ENCODE peak calls at places on chromosomes 5 and 9, in nine cellular contexts. M, S, R, W, I, O, C, D and U are unnamed samples.

GRCh38 chr9:98132806-98133631 is 14.0 kb upstream of the TRIM14 start:
- DNase-seq in O (no peak), S (no peak), I (no peak), R (peak; percentile 38), M (no peak), D (no peak), W (no peak), C (peak; percentile 11), U (peak; percentile 3)

GRCh38 chr5:163252951-163253350 is 184.4 kb upstream of the CCNG1 start:
- DNase-seq in C (no peak), I (no peak), M (no peak), O (peak; percentile 9), S (no peak), W (no peak), D (no peak), R (no peak), U (no peak)

GRCh38 chr9:13382595-13382994 is 103.1 kb upstream of the MPDZ start:
- DNase-seq in R (no peak), S (no peak), C (no peak), I (no peak), M (no peak), W (no peak), D (no peak), O (no peak), U (no peak)

GRCh38 chr9:89024727-89025126 is 33.5 kb downstream of the S1PR3 start:
- DNase-seq in S (no peak), R (no peak), W (no peak), I (no peak), M (no peak), C (no peak), D (no peak), O (no peak), U (no peak)

GRCh38 chr5:68134033-68134668 is 81.4 kb upstream of the PIK3R1 start:
- DNase-seq in W (no peak), R (no peak), I (no peak), M (peak; percentile 34), S (no peak), C (no peak), O (no peak), D (no peak), U (no peak)

GRCh38 chr5:149667084-149667826 is 62.9 kb upstream of the PPARGC1B start:
- DNase-seq in S (no peak), R (peak; percentile 60), D (peak; percentile 21), C (peak; percentile 32), I (peak; percentile 67), O (peak; percentile 20), M (peak; percentile 40), W (peak; percentile 35), U (peak; percentile 32)

GRCh38 chr9:87271696-87272477 is 225.8 kb upstream of the DAPK1 start:
- DNase-seq in I (no peak), D (no peak), R (no peak), W (peak; percentile 22), O (no peak), M (no peak), C (no peak), S (no peak), U (no peak)

GRCh38 chr5:12399868-12400267 is 495.6 kb upstream of the CTNND2 start:
- DNase-seq in M (no peak), S (no peak), W (no peak), I (no peak), O (no peak), D (no peak), C (no peak), R (no peak), U (no peak)

GRCh38 chr5:82182662-82183061 is 95.5 kb downstream of the RPS23 start:
- DNase-seq in S (no peak), C (no peak), I (no peak), M (no peak), R (no peak), D (no peak), O (no peak), W (no peak), U (no peak)

GRCh38 chr9:109652971-109653370 is 127.0 kb upstream of the PALM2AKAP2 start:
- DNase-seq in D (no peak), M (peak; percentile 67), I (peak; percentile 34), W (peak; percentile 24), C (no peak), S (no peak), O (peak; percentile 60), R (no peak), U (peak; percentile 42)

GRCh38 chr5:68285857-68286611 is 70.5 kb downstream of the PIK3R1 start:
- DNase-seq in S (no peak), C (no peak), R (peak; percentile 73), D (peak; percentile 65), O (peak; percentile 72), M (peak; percentile 71), I (no peak), W (peak; percentile 77), U (peak; percentile 67)

GRCh38 chr9:13915591-13916301 is 398.2 kb downstream of the NFIB start:
- DNase-seq in O (peak; percentile 42), W (no peak), I (no peak), M (peak; percentile 34), S (no peak), R (no peak), C (no peak), D (no peak), U (peak; percentile 3)

GRCh38 chr5:59800375-59800893 is 93.1 kb downstream of the PDE4D start:
- DNase-seq in M (no peak), R (peak; percentile 8), W (no peak), S (no peak), I (no peak), O (no peak), C (no peak), D (no peak), U (no peak)

GRCh38 chr9:135135927-135136311 is 48.5 kb downstream of the OLFM1 start:
- DNase-seq in O (no peak), W (peak; percentile 31), M (no peak), D (no peak), C (no peak), I (no peak), S (no peak), R (no peak), U (no peak)

GRCh38 chr5:135645336-135645735 is 66.5 kb upstream of the CXCL14 start:
- DNase-seq in M (peak; percentile 2), R (no peak), I (no peak), S (no peak), W (no peak), D (no peak), O (no peak), C (no peak), U (no peak)

GRCh38 chr5:1288439-1289335 is 6.2 kb downstream of the TERT start:
- DNase-seq in I (no peak), C (peak; percentile 19), D (no peak), W (no peak), S (no peak), O (no peak), R (no peak), M (no peak), U (no peak)

GRCh38 chr5:150272531-150272930 is 17.0 kb downstream of the CAMK2A start:
- DNase-seq in M (peak; percentile 63), O (peak; percentile 62), C (no peak), S (no peak), W (peak; percentile 75), R (peak; percentile 49), I (peak; percentile 41), D (no peak), U (peak; percentile 42)

GRCh38 chr5:73405691-73406090 is 42.9 kb downstream of the FOXD1 start:
- DNase-seq in I (no peak), D (no peak), O (no peak), W (no peak), S (no peak), M (no peak), R (no peak), C (no peak), U (no peak)

GRCh38 chr9:113343732-113344231 is 3.7 kb upstream of the WDR31 start:
- DNase-seq in O (peak; percentile 73), W (peak; percentile 67), R (no peak), C (no peak), M (peak; percentile 46), S (peak; percentile 85), D (peak; percentile 96), I (no peak), U (peak; percentile 43)

GRCh38 chr9:71001780-71002386 is 119.5 kb downstream of the TRPM3 start:
- DNase-seq in M (peak; percentile 45), R (peak; percentile 35), S (no peak), D (peak; percentile 4), W (peak; percentile 68), C (no peak), O (peak; percentile 52), I (peak; percentile 11), U (peak; percentile 63)